ENCODE peak calls at places on chromosomes 2 and 18, in four cellular contexts. One of them, this sample, is unnamed.

GRCh38 chr2:135916232-135916631 is 40.0 kb upstream of the MCM6 start:
- DNase-seq in aorta: no peak
- DNase-seq in GM13976: peak; percentile 26
- DNase-seq in stimulated activated CD4-positive, alpha-beta T cell treated with anti-CD3 and anti-CD28 coated beads, Interleukin-1b, Interleukin-23, amount 100 ng/mL, for 24 hours: no peak
- DNase-seq in this sample: no peak

GRCh38 chr2:120830096-120830830 is 94.6 kb downstream of the GLI2 start:
- DNase-seq in aorta: peak; percentile 72
- DNase-seq in GM13976: no peak
- DNase-seq in stimulated activated CD4-positive, alpha-beta T cell treated with anti-CD3 and anti-CD28 coated beads, Interleukin-1b, Interleukin-23, amount 100 ng/mL, for 24 hours: no peak
- DNase-seq in this sample: no peak

GRCh38 chr2:9474361-9475117 is at the start of gene IAH1:
- DNase-seq in aorta: peak; percentile 90
- DNase-seq in GM13976: peak; percentile 91
- DNase-seq in stimulated activated CD4-positive, alpha-beta T cell treated with anti-CD3 and anti-CD28 coated beads, Interleukin-1b, Interleukin-23, amount 100 ng/mL, for 24 hours: peak; percentile 56
- DNase-seq in this sample: no peak

GRCh38 chr2:54579682-54580349 is 123.7 kb downstream of the SPTBN1 start:
- DNase-seq in aorta: no peak
- DNase-seq in GM13976: no peak
- DNase-seq in stimulated activated CD4-positive, alpha-beta T cell treated with anti-CD3 and anti-CD28 coated beads, Interleukin-1b, Interleukin-23, amount 100 ng/mL, for 24 hours: no peak
- DNase-seq in this sample: no peak

GRCh38 chr2:7154666-7155065 is 237.5 kb downstream of the RNF144A start:
- DNase-seq in aorta: no peak
- DNase-seq in GM13976: no peak
- DNase-seq in stimulated activated CD4-positive, alpha-beta T cell treated with anti-CD3 and anti-CD28 coated beads, Interleukin-1b, Interleukin-23, amount 100 ng/mL, for 24 hours: no peak
- DNase-seq in this sample: no peak

GRCh38 chr18:74775239-74775638 is 177.6 kb downstream of the ZNF407 start:
- DNase-seq in aorta: no peak
- DNase-seq in GM13976: no peak
- DNase-seq in stimulated activated CD4-positive, alpha-beta T cell treated with anti-CD3 and anti-CD28 coated beads, Interleukin-1b, Interleukin-23, amount 100 ng/mL, for 24 hours: no peak
- DNase-seq in this sample: no peak

GRCh38 chr2:169716229-169716886 is 17.3 kb upstream of the KLHL23 start:
- DNase-seq in aorta: no peak
- DNase-seq in GM13976: no peak
- DNase-seq in stimulated activated CD4-positive, alpha-beta T cell treated with anti-CD3 and anti-CD28 coated beads, Interleukin-1b, Interleukin-23, amount 100 ng/mL, for 24 hours: no peak
- DNase-seq in this sample: no peak

GRCh38 chr2:145025382-145025781 is 505.5 kb upstream of the ZEB2 start:
- DNase-seq in aorta: no peak
- DNase-seq in GM13976: no peak
- DNase-seq in stimulated activated CD4-positive, alpha-beta T cell treated with anti-CD3 and anti-CD28 coated beads, Interleukin-1b, Interleukin-23, amount 100 ng/mL, for 24 hours: no peak
- DNase-seq in this sample: no peak

GRCh38 chr2:71602581-71602980 is 149.2 kb downstream of the DYSF start:
- DNase-seq in aorta: peak; percentile 67
- DNase-seq in GM13976: no peak
- DNase-seq in stimulated activated CD4-positive, alpha-beta T cell treated with anti-CD3 and anti-CD28 coated beads, Interleukin-1b, Interleukin-23, amount 100 ng/mL, for 24 hours: no peak
- DNase-seq in this sample: no peak

GRCh38 chr2:10048501-10049171 is 5.3 kb downstream of the KLF11 start:
- DNase-seq in aorta: peak; percentile 61
- DNase-seq in GM13976: peak; percentile 74
- DNase-seq in stimulated activated CD4-positive, alpha-beta T cell treated with anti-CD3 and anti-CD28 coated beads, Interleukin-1b, Interleukin-23, amount 100 ng/mL, for 24 hours: no peak
- DNase-seq in this sample: no peak

GRCh38 chr18:47054369-47054768 is 18.9 kb upstream of the ELOA2 start:
- DNase-seq in aorta: no peak
- DNase-seq in GM13976: no peak
- DNase-seq in stimulated activated CD4-positive, alpha-beta T cell treated with anti-CD3 and anti-CD28 coated beads, Interleukin-1b, Interleukin-23, amount 100 ng/mL, for 24 hours: no peak
- DNase-seq in this sample: no peak

GRCh38 chr2:51919395-51919794 is 887.5 kb upstream of the NRXN1 start:
- DNase-seq in aorta: no peak
- DNase-seq in GM13976: no peak
- DNase-seq in stimulated activated CD4-positive, alpha-beta T cell treated with anti-CD3 and anti-CD28 coated beads, Interleukin-1b, Interleukin-23, amount 100 ng/mL, for 24 hours: no peak
- DNase-seq in this sample: no peak

GRCh38 chr2:172606285-172606684 is 50.4 kb downstream of the PDK1 start:
- DNase-seq in aorta: no peak
- DNase-seq in GM13976: no peak
- DNase-seq in stimulated activated CD4-positive, alpha-beta T cell treated with anti-CD3 and anti-CD28 coated beads, Interleukin-1b, Interleukin-23, amount 100 ng/mL, for 24 hours: no peak
- DNase-seq in this sample: no peak

GRCh38 chr2:64275174-64275466 is 130.9 kb upstream of the PELI1 start:
- DNase-seq in aorta: no peak
- DNase-seq in GM13976: no peak
- DNase-seq in stimulated activated CD4-positive, alpha-beta T cell treated with anti-CD3 and anti-CD28 coated beads, Interleukin-1b, Interleukin-23, amount 100 ng/mL, for 24 hours: no peak
- DNase-seq in this sample: no peak

GRCh38 chr18:74817576-74817975 is 219.9 kb downstream of the ZNF407 start:
- DNase-seq in aorta: no peak
- DNase-seq in GM13976: no peak
- DNase-seq in stimulated activated CD4-positive, alpha-beta T cell treated with anti-CD3 and anti-CD28 coated beads, Interleukin-1b, Interleukin-23, amount 100 ng/mL, for 24 hours: no peak
- DNase-seq in this sample: no peak

GRCh38 chr2:67824196-67824595 is 238.6 kb downstream of the C1D start:
- DNase-seq in aorta: no peak
- DNase-seq in GM13976: no peak
- DNase-seq in stimulated activated CD4-positive, alpha-beta T cell treated with anti-CD3 and anti-CD28 coated beads, Interleukin-1b, Interleukin-23, amount 100 ng/mL, for 24 hours: no peak
- DNase-seq in this sample: no peak

GRCh38 chr2:176997792-176998169 is 214.8 kb upstream of the HNRNPA3 start:
- DNase-seq in aorta: no peak
- DNase-seq in GM13976: no peak
- DNase-seq in stimulated activated CD4-positive, alpha-beta T cell treated with anti-CD3 and anti-CD28 coated beads, Interleukin-1b, Interleukin-23, amount 100 ng/mL, for 24 hours: no peak
- DNase-seq in this sample: no peak